ENCODE peak calls at places on chromosomes 16 and 17, in five cellular contexts. Z is A549, W is right lobe of liver, L is transverse colon, O is uterus. F is an unnamed sample. For H3K4me1, the result is how much of the 10 kb centered on the place peaks cover.

GRCh38 chr17:8161289-8162231 is 1.2 kb downstream of the VAMP2 start:
- DNase-seq in O (no peak), W (no peak), Z (no peak), L (no peak), F (no peak)

GRCh38 chr16:87076950-87077749 is 240.0 kb downstream of the C16orf95 start:
- DNase-seq in Z (peak), O (no peak), L (peak), W (peak), F (no peak)

GRCh38 chr16:85746431-85747227 is 4.3 kb downstream of the C16orf74 start:
- DNase-seq in L (peak), Z (peak), O (no peak), W (no peak), F (no peak)

GRCh38 chr17:15171433-15172047 is 93.6 kb downstream of the PMP22 start:
- DNase-seq in O (no peak), L (peak), W (peak), Z (peak), F (peak)

GRCh38 chr16:67801889-67802288 is 4.5 kb downstream of the RANBP10 start:
- DNase-seq in Z (no peak), L (no peak), W (no peak), O (no peak), F (no peak)

GRCh38 chr17:4236456-4236855 is 27.3 kb downstream of the ANKFY1 start:
- DNase-seq in W (no peak), O (no peak), L (no peak), Z (no peak), F (no peak)

GRCh38 chr17:67289174-67289876 is 44.3 kb upstream of the HELZ start:
- DNase-seq in O (peak), W (peak), Z (no peak), L (peak), F (peak)

GRCh38 chr17:57442914-57443571 is 186.7 kb downstream of the MSI2 start:
- DNase-seq in W (no peak), O (no peak), L (peak), Z (no peak), F (no peak)

GRCh38 chr17:51479303-51479702 is 219.0 kb downstream of the UTP18 start:
- DNase-seq in Z (no peak), L (no peak), O (no peak), W (no peak), F (no peak)

GRCh38 chr17:80991645-80992076 is at the start of gene CHMP6:
- DNase-seq in Z (peak), O (peak), L (peak), W (peak), F (peak)

GRCh38 chr16:25298165-25298872 is 40.7 kb upstream of the ZKSCAN2 start:
- DNase-seq in O (no peak), W (no peak), L (no peak), Z (no peak), F (no peak)

GRCh38 chr16:27286446-27286845 is 17.9 kb upstream of the NSMCE1 start:
- DNase-seq in L (no peak), W (peak), O (peak), Z (peak), F (no peak)

GRCh38 chr17:162689-163088 is 18.8 kb downstream of the DOC2B start:
- DNase-seq in O (no peak), W (no peak), L (no peak), Z (no peak), F (no peak)

GRCh38 chr17:5418858-5419355 is 555 bp downstream of the NUP88 start:
- DNase-seq in Z (no peak), O (no peak), L (peak), W (peak), F (no peak)

GRCh38 chr17:80855968-80856862 is 135.4 kb upstream of the CHMP6 start:
- DNase-seq in L (peak), W (no peak), O (peak), Z (peak), F (peak)

DNA sequence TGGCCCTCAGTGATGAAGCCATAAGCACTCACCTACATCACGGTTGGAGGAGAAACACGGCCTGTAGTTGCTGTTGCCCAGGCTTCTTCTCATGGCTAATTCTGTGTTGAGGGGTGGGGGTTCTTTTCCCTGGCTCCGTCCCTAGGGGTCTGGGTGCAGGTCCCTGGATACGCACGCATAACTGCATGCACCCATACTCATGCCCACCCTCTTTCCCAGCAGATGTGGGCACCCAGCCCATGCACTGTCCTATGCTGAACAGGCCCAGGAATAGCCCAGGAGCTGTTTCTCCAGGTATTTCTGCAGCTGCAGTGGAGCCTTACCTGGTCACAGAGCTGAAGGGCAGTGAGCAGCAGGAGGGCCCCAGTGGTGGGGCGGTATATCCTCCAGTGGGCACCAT is 18.1 kb downstream of the ST6GALNAC1 start:
- DNase-seq in W (peak), L (no peak), Z (no peak), O (no peak), F (no peak)
- TF ChIP-seq POLR2A in W (no peak), L (no peak), Z (no peak), O (no peak), F (no peak)

GRCh38 chr17:74635418-74635817 is 11.9 kb upstream of the CD300E start:
- DNase-seq in Z (no peak), W (no peak), L (no peak), O (no peak), F (no peak)
- H3K4me1 ChIP-seq in Z (under half), W (under half), L (under half), O (under half), F (under half)

GRCh38 chr17:82830249-82830661 is 9.6 kb downstream of the ZNF750 start:
- DNase-seq in W (no peak), L (no peak), O (peak), Z (no peak), F (no peak)
- H3K4me3 ChIP-seq in W (no peak), L (no peak), O (no peak), Z (no peak), F (no peak)

DNA sequence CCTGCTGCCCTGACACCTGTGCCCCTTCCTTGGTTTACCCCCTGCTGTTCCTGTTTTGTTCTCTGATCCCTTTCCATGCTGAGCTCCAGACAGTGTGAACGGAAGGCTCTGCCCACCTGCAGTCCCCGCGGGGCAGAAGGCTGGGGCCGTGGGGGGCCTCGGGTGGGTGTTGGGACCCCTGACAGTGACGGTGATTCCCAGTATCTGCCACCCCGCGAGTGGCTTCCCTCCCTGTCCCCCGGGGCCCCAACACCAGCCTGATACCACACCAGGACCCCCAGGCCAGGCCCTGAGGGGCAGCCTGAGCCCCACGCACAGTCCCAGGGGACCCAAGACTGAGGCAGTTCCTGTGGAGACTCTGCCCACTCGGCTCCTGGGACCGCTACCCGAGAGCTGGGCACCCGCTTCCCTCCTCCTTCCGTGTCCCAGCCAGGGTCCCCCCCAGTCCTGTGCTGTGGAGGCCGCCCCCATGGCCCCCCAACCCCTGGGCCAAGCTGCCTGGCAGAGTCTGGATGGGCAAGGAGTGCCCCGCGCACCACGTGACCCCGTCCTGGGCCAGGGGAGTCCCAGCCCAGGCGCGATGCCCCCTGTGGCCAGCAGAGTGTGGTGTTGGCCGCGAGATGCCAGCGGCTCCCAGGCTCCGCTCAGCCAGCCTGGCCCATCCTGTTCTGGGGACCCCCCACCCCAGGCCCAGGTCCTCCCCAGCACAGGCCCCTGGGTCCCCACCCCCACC is 10.0 kb upstream of the C1QTNF8 start:
- DNase-seq in O (peak), Z (peak), W (peak), L (peak), F (no peak)
- TF ChIP-seq POLR2A in O (no peak), Z (no peak), W (no peak), L (no peak), F (no peak)

GRCh38 chr16:50303605-50304466 is 37.5 kb downstream of the ADCY7 start:
- DNase-seq in L (no peak), W (peak), Z (no peak), O (peak), F (peak)

GRCh38 chr16:50301626-50302471 is 35.5 kb downstream of the ADCY7 start:
- DNase-seq in W (no peak), L (no peak), Z (peak), O (no peak), F (peak)

GRCh38 chr16:50303041-50303604 is 36.8 kb downstream of the ADCY7 start:
- DNase-seq in O (peak), L (no peak), W (no peak), Z (no peak), F (peak)

GRCh38 chr16:50300942-50301625 is 34.7 kb downstream of the ADCY7 start:
- DNase-seq in O (no peak), Z (no peak), L (no peak), W (no peak), F (peak)

GRCh38 chr16:50302472-50303005 is 36.2 kb downstream of the ADCY7 start:
- DNase-seq in O (peak), Z (no peak), W (peak), L (no peak), F (peak)
- H3K4me1 ChIP-seq in O (under half), Z (under half), W (under half), L (under half), F (under half)

GRCh38 chr17:39141915-39142664 is 9.3 kb downstream of the PLXDC1 start:
- DNase-seq in W (no peak), O (no peak), L (no peak), Z (no peak), F (no peak)

GRCh38 chr17:39141294-39141693 is 10.1 kb downstream of the PLXDC1 start:
- DNase-seq in O (no peak), Z (no peak), L (no peak), W (no peak), F (no peak)

GRCh38 chr17:39139137-39139516 is 12.3 kb downstream of the PLXDC1 start:
- DNase-seq in W (no peak), L (no peak), Z (peak), O (no peak), F (no peak)

GRCh38 chr17:39139561-39139960 is 11.9 kb downstream of the PLXDC1 start:
- DNase-seq in O (no peak), Z (no peak), W (no peak), L (no peak), F (no peak)

GRCh38 chr17:39138416-39139136 is 12.9 kb downstream of the PLXDC1 start:
- DNase-seq in W (no peak), O (no peak), Z (no peak), L (no peak), F (no peak)
- H3K4me3 ChIP-seq in W (no peak), O (no peak), Z (no peak), L (no peak), F (no peak)

DNA sequence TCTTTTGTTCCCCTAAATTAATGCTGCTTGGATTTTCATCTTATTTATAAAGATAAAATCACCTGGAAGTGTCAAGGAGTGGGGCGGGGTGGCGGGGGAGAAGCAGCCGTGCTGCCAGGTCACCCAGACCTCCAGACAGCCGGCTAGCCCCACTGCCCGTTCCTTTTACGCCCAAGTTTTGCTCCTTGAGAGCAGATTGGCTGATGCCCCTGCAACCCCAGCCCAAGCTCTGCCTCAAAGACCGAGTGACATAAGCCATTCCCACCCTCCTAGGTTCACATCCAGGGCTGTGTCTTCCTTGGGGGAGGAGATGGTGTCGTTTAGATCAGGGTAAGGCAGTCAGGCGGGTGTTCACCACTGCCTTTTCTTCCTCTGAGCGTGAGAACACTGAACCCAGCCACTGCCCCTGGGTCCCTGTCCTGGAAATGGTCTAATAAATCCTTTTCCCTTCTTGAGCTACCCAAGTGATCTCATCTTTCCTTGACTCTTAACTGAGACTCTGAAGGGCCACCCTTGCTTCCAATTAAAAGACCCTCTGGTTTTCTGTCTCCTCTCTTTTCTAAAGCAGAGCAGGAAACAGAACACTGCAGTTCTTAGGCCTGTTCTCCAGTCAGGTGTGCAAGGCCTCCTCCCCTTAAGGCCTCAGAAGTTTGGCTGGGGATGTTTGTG is 5.7 kb downstream of the PDF start:
- DNase-seq in Z (no peak), O (no peak), W (peak), L (no peak), F (no peak)
- TF ChIP-seq POLR2A in Z (no peak), O (no peak), W (no peak), L (no peak), F (no peak)

DNA sequence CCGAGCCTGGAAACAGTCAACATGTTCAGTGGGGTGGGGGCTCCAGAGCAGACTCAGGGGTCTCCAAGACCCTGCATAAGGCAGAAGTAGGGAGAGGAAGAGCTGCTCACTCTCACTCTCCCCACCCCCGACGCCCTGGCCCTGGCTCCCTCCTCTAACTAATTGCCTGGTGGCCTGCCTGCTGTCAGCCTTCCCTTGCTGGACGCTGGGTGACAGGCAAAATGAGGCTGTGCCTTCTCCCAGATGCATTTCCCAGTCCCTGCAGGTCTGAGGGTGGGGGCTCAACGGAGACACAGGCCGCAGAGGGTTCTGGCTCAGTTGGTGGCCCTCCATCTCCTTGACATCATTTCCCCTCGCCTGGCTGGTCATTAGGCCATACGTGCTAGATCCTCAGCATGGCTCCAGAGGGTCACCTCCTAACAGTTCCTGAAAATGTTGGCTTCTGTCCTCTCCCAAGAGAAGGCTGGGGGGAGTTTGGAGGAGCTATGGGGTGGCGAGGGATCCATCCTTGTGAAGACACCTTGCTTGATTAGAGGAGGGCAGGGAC is 1.4 kb downstream of the FMNL1 start:
- DNase-seq in W (no peak), Z (no peak), O (no peak), L (no peak), F (no peak)
- H3K4me1 ChIP-seq in W (under half), Z (half or more), O (under half), L (under half), F (half or more)

GRCh38 chr17:40443988-40444899 is 994 bp downstream of the IGFBP4 start:
- DNase-seq in W (peak), Z (no peak), O (no peak), L (peak), F (no peak)
- H3K4me3 ChIP-seq in W (peak), Z (peak), O (peak), L (peak), F (peak)

DNA sequence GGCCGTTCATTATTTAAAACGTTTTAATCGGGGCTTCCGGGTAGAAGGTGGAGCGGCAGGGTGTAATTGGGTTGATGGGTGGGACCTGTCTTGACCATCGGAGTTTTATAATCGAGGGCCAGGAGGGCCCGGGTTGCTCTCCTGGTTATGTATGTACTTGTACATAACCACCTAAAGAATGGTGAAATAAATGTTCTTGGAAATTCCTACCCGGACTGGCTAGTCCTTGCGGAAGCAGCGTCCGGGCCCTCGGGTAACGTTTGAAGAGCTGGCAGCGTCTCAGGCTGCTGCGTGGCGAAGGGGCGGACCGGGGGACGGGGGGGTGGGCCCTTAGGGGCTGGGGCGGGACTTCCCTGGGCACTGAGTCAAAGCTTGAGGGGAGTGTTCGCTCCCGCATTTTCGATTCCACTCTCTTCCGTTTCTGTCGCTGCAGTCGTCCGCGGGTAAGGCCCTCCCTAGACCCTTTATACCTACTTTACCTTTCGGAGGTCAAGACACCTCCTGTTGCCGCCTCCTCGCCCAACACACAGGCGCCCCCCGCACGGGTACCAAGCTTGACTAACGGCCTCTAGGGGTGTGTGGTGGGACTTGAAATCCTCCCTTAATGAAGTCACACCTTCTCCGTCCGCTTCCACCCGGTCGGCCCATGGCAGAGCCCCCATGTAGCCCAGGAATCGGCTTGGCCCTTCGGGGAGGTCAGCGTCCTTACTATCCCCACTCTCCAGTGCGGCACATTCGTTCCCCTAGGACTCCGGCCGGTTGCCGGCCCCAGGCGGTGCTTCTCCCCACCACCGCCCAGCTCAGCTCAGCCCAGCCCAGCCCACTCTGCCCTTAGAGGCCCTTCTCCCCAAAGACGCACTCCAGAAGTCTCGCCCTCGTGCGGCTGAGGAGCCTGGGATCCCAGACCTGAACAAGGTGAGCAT is at the start of gene TMEM106A:
- DNase-seq in L (peak), W (peak), Z (peak), O (peak), F (peak)
- TF ChIP-seq POLR2A in L (peak), W (peak), Z (peak), O (peak), F (no peak)